ENCODE peak calls at places on chromosomes 11 and 22, in ten cellular contexts. W is Daoy, A is NCI-H1105 treated with DMSO at 0.1 percent for 48 hours, D is activated T-cell treated with anti-CD3 and anti-CD28 coated beads for 1 hour, U is retinal pigment epithelial cell, M is smooth muscle cell of the brain vasculature, L is posterior vena cava, V is fibroblast of pulmonary artery, E is T-helper 17 cell, C is cardiac muscle cell. J is an unnamed sample.

GRCh38 chr11:121425818-121426217 is 26.3 kb upstream of the SORL1 start:
- DNase-seq in A (no peak), E (no peak), U (no peak), V (no peak), D (no peak), L (no peak), M (no peak), W (no peak), C (no peak), J (no peak)

GRCh38 chr22:46587067-46587471 is 33.1 kb upstream of the GRAMD4 start:
- DNase-seq in M (no peak), U (no peak), V (no peak), C (no peak), L (no peak), D (no peak), E (no peak), A (no peak), W (no peak), J (no peak)

GRCh38 chr11:6315811-6316425 is 4.4 kb downstream of the CAVIN3 start:
- DNase-seq in L (peak), E (no peak), D (peak), V (peak), C (peak), U (no peak), W (peak), A (peak), M (peak), J (peak)

GRCh38 chr22:28750471-28750881 is 8.6 kb downstream of the HSCB start:
- DNase-seq in E (no peak), C (no peak), M (peak), U (no peak), L (no peak), W (peak), V (peak), D (no peak), A (no peak), J (no peak)

GRCh38 chr11:59263225-59263894 is 50.6 kb upstream of the MPEG1 start:
- DNase-seq in L (no peak), A (no peak), C (peak), E (no peak), D (no peak), W (no peak), U (no peak), M (no peak), V (no peak), J (no peak)

GRCh38 chr11:6627762-6628241 is 8.6 kb upstream of the TPP1 start:
- DNase-seq in A (no peak), M (no peak), E (no peak), D (no peak), U (no peak), V (no peak), L (no peak), C (no peak), W (no peak), J (no peak)

GRCh38 chr22:20867179-20868099 is 8.6 kb downstream of the SNAP29 start:
- DNase-seq in D (no peak), W (no peak), M (no peak), E (no peak), V (peak), C (peak), U (no peak), A (no peak), L (no peak), J (peak)

GRCh38 chr11:63613517-63614135 is 607 bp downstream of the PLAAT3 start:
- DNase-seq in W (peak), L (peak), M (no peak), A (peak), E (peak), C (peak), U (no peak), D (peak), V (no peak), J (peak)

GRCh38 chr11:111419641-111420327 is 40.7 kb upstream of the POU2AF1 start:
- DNase-seq in U (no peak), M (no peak), L (no peak), V (no peak), W (no peak), D (no peak), A (no peak), E (no peak), C (no peak), J (no peak)

GRCh38 chr11:1838077-1838425 is 730 bp upstream of the TNNI2 start:
- DNase-seq in C (no peak), W (no peak), E (no peak), M (no peak), A (no peak), U (no peak), V (no peak), L (no peak), D (no peak), J (no peak)

GRCh38 chr11:46520971-46521745 is 72.7 kb downstream of the AMBRA1 start:
- DNase-seq in D (no peak), A (peak), C (no peak), L (no peak), U (peak), E (no peak), M (no peak), W (peak), V (peak), J (no peak)

GRCh38 chr22:27097933-27098332 is 440.5 kb downstream of the MIAT start:
- DNase-seq in U (no peak), C (no peak), A (no peak), V (no peak), E (no peak), D (no peak), W (no peak), L (no peak), M (no peak), J (no peak)

GRCh38 chr11:104422320-104422944 is 258.5 kb upstream of the PDGFD start:
- DNase-seq in U (no peak), L (peak), W (no peak), D (no peak), C (no peak), E (no peak), M (no peak), V (no peak), A (no peak), J (no peak)

GRCh38 chr11:22976146-22976545 is 115.9 kb upstream of the CCDC179 start:
- DNase-seq in V (peak), M (peak), U (peak), C (no peak), L (no peak), D (no peak), A (no peak), W (no peak), E (no peak), J (no peak)

GRCh38 chr11:93623179-93623578 is 38.3 kb upstream of the CEP295 start:
- DNase-seq in A (no peak), E (no peak), W (no peak), U (no peak), L (no peak), M (no peak), V (no peak), D (no peak), C (peak), J (no peak)

GRCh38 chr22:30742291-30743256 is 47.9 kb downstream of the OSBP2 start:
- DNase-seq in L (no peak), W (no peak), C (no peak), A (no peak), D (no peak), V (no peak), M (no peak), E (no peak), U (no peak), J (no peak)

GRCh38 chr11:47566166-47566546 is 757 bp downstream of the PTPMT1 start:
- DNase-seq in U (no peak), D (no peak), W (no peak), V (no peak), M (no peak), C (no peak), L (no peak), A (no peak), E (no peak), J (no peak)

GRCh38 chr11:60772666-60773065 is 12.5 kb upstream of the MS4A10 start:
- DNase-seq in A (no peak), C (no peak), V (no peak), W (no peak), D (no peak), U (no peak), M (no peak), L (peak), E (no peak), J (no peak)

GRCh38 chr11:2589538-2589934 is 110.3 kb downstream of the KCNQ1OT1 start:
- DNase-seq in M (no peak), A (no peak), E (no peak), W (peak), C (no peak), V (no peak), D (no peak), L (peak), U (no peak), J (no peak)

GRCh38 chr11:96263361-96263763 is 79.6 kb downstream of the MAML2 start:
- DNase-seq in C (no peak), L (no peak), A (no peak), W (no peak), V (peak), M (no peak), D (no peak), U (no peak), E (no peak), J (no peak)

GRCh38 chr11:61973603-61974162 is 6.2 kb upstream of the FTH1 start:
- DNase-seq in V (no peak), A (no peak), M (no peak), D (no peak), U (no peak), W (no peak), E (no peak), L (peak), C (no peak), J (peak)

GRCh38 chr22:21981874-21982273 is 713 bp downstream of the TOP3B start:
- DNase-seq in C (no peak), V (no peak), E (no peak), M (no peak), D (no peak), U (no peak), L (no peak), A (no peak), W (no peak), J (no peak)

GRCh38 chr11:68632802-68633201 is 51.5 kb upstream of the GAL start:
- DNase-seq in W (peak), D (peak), V (peak), U (peak), C (peak), A (peak), M (peak), E (peak), L (no peak), J (peak)

GRCh38 chr11:72483412-72484186 is 49.3 kb upstream of the CLPB start:
- DNase-seq in A (no peak), U (no peak), L (no peak), V (peak), E (no peak), W (peak), D (no peak), M (peak), C (no peak), J (no peak)

GRCh38 chr11:58939277-58939676 is at the start of gene GLYATL1:
- DNase-seq in E (no peak), L (no peak), D (no peak), A (no peak), C (no peak), U (no peak), V (no peak), M (no peak), W (no peak), J (no peak)

GRCh38 chr22:27687984-27688545 is 113.5 kb downstream of the MN1 start:
- DNase-seq in W (no peak), D (no peak), V (no peak), L (peak), C (no peak), A (no peak), M (no peak), E (no peak), U (no peak), J (peak)

GRCh38 chr11:132586801-132587200 is 945.5 kb downstream of the OPCML start:
- DNase-seq in C (no peak), A (no peak), W (no peak), D (no peak), V (peak), M (no peak), L (no peak), E (no peak), U (peak), J (no peak)

GRCh38 chr11:8219257-8220021 is 44.2 kb downstream of the LMO1 start:
- DNase-seq in L (peak), C (peak), M (peak), V (peak), E (no peak), U (peak), D (no peak), A (peak), W (peak), J (peak)

GRCh38 chr11:78187366-78188011 is 937 bp downstream of the KCTD21 start:
- DNase-seq in A (no peak), U (no peak), M (no peak), C (no peak), W (no peak), V (no peak), D (no peak), E (no peak), L (peak), J (no peak)

GRCh38 chr11:11979487-11980117 is 28.8 kb downstream of the DKK3 start:
- DNase-seq in L (no peak), E (no peak), D (no peak), M (no peak), C (peak), A (no peak), V (peak), U (peak), W (peak), J (no peak)

GRCh38 chr22:24106385-24107381 is 74.6 kb upstream of the SUSD2 start:
- DNase-seq in M (no peak), U (no peak), C (no peak), L (no peak), E (peak), V (no peak), W (no peak), D (peak), A (no peak), J (no peak)

GRCh38 chr22:36294293-36294620 is 41.3 kb downstream of the APOL1 start:
- DNase-seq in E (no peak), M (no peak), U (no peak), A (no peak), C (no peak), V (no peak), W (no peak), L (no peak), D (no peak), J (no peak)

GRCh38 chr11:125428486-125429173 is 67.4 kb downstream of the FEZ1 start:
- DNase-seq in C (no peak), V (no peak), W (no peak), E (no peak), D (no peak), U (no peak), M (no peak), L (peak), A (no peak), J (no peak)

GRCh38 chr11:113168358-113168757 is 146.0 kb upstream of the TTC12 start:
- DNase-seq in V (no peak), C (no peak), L (no peak), M (no peak), D (no peak), U (no peak), E (no peak), A (peak), W (no peak), J (peak)

GRCh38 chr22:44670220-44670983 is 31.6 kb upstream of the PRR5 start:
- DNase-seq in L (no peak), E (no peak), D (no peak), C (no peak), A (no peak), W (no peak), U (no peak), V (no peak), M (no peak), J (no peak)

GRCh38 chr22:25622011-25622410 is 57.5 kb downstream of the GRK3 start:
- DNase-seq in A (no peak), D (no peak), C (peak), L (no peak), U (peak), E (no peak), V (peak), M (no peak), W (peak), J (no peak)

GRCh38 chr22:19576460-19577421 is 52.5 kb upstream of the CLDN5 start:
- DNase-seq in E (no peak), M (no peak), A (no peak), L (no peak), D (peak), W (peak), C (no peak), U (no peak), V (peak), J (no peak)

J was measured in NCI-H2171 treated with DMSO at 0.1 percent for 48 hours.